ENCODE peak calls at places on chromosome 6, in eight cellular contexts. One of them, this sample, is unnamed.

GRCh38 chr6:145929037-145929633 is 35.0 kb downstream of the SHPRH start:
- DNase-seq in psoas muscle: no peak
- DNase-seq in IMR-90: peak; percentile 60
- DNase-seq in naive thymus-derived CD4-positive, alpha-beta T cell: peak; percentile 8
- DNase-seq in effector memory CD4-positive, alpha-beta T cell: no peak
- DNase-seq in pancreas: no peak
- DNase-seq in OCI-LY7: peak; percentile 63
- DNase-seq in iPS DF 6.9: peak; percentile 4
- DNase-seq in this sample: no peak

GRCh38 chr6:167974644-167975344 is 22.7 kb upstream of the KIF25 start:
- DNase-seq in psoas muscle: no peak
- DNase-seq in IMR-90: peak; percentile 32
- DNase-seq in naive thymus-derived CD4-positive, alpha-beta T cell: no peak
- DNase-seq in effector memory CD4-positive, alpha-beta T cell: no peak
- DNase-seq in pancreas: no peak
- DNase-seq in OCI-LY7: no peak
- DNase-seq in iPS DF 6.9: no peak
- DNase-seq in this sample: no peak

GRCh38 chr6:136822051-136822378 is 377 bp upstream of the PEX7 start:
- DNase-seq in psoas muscle: peak; percentile 27
- DNase-seq in IMR-90: peak; percentile 62
- DNase-seq in naive thymus-derived CD4-positive, alpha-beta T cell: no peak
- DNase-seq in effector memory CD4-positive, alpha-beta T cell: no peak
- DNase-seq in pancreas: no peak
- DNase-seq in OCI-LY7: peak; percentile 14
- DNase-seq in iPS DF 6.9: no peak
- DNase-seq in this sample: peak; percentile 40

GRCh38 chr6:152057832-152058498 is 250.5 kb downstream of the ESR1 start:
- DNase-seq in psoas muscle: no peak
- DNase-seq in IMR-90: no peak
- DNase-seq in naive thymus-derived CD4-positive, alpha-beta T cell: no peak
- DNase-seq in effector memory CD4-positive, alpha-beta T cell: no peak
- DNase-seq in pancreas: no peak
- DNase-seq in OCI-LY7: no peak
- DNase-seq in iPS DF 6.9: no peak
- DNase-seq in this sample: no peak

GRCh38 chr6:89525786-89526562 is 93.0 kb downstream of the ANKRD6 start:
- DNase-seq in psoas muscle: no peak
- DNase-seq in IMR-90: no peak
- DNase-seq in naive thymus-derived CD4-positive, alpha-beta T cell: no peak
- DNase-seq in effector memory CD4-positive, alpha-beta T cell: no peak
- DNase-seq in pancreas: no peak
- DNase-seq in OCI-LY7: no peak
- DNase-seq in iPS DF 6.9: no peak
- DNase-seq in this sample: no peak

GRCh38 chr6:156848533-156848932 is 71.4 kb downstream of the ARID1B start:
- DNase-seq in psoas muscle: peak; percentile 48
- DNase-seq in IMR-90: no peak
- DNase-seq in naive thymus-derived CD4-positive, alpha-beta T cell: no peak
- DNase-seq in effector memory CD4-positive, alpha-beta T cell: no peak
- DNase-seq in pancreas: no peak
- DNase-seq in OCI-LY7: no peak
- DNase-seq in iPS DF 6.9: no peak
- DNase-seq in this sample: no peak

GRCh38 chr6:44804016-44804415 is 416.5 kb downstream of the CDC5L start:
- DNase-seq in psoas muscle: no peak
- DNase-seq in IMR-90: no peak
- DNase-seq in naive thymus-derived CD4-positive, alpha-beta T cell: no peak
- DNase-seq in effector memory CD4-positive, alpha-beta T cell: no peak
- DNase-seq in pancreas: no peak
- DNase-seq in OCI-LY7: no peak
- DNase-seq in iPS DF 6.9: no peak
- DNase-seq in this sample: no peak

GRCh38 chr6:91786474-91787184 is 1199.8 kb upstream of the MAP3K7 start:
- DNase-seq in psoas muscle: no peak
- DNase-seq in IMR-90: no peak
- DNase-seq in naive thymus-derived CD4-positive, alpha-beta T cell: no peak
- DNase-seq in effector memory CD4-positive, alpha-beta T cell: no peak
- DNase-seq in pancreas: no peak
- DNase-seq in OCI-LY7: no peak
- DNase-seq in iPS DF 6.9: no peak
- DNase-seq in this sample: peak; percentile 12

GRCh38 chr6:5098501-5099270 is 13.5 kb downstream of the PPP1R3G start:
- DNase-seq in psoas muscle: no peak
- DNase-seq in IMR-90: no peak
- DNase-seq in naive thymus-derived CD4-positive, alpha-beta T cell: no peak
- DNase-seq in effector memory CD4-positive, alpha-beta T cell: no peak
- DNase-seq in pancreas: no peak
- DNase-seq in OCI-LY7: no peak
- DNase-seq in iPS DF 6.9: no peak
- DNase-seq in this sample: no peak

GRCh38 chr6:56538851-56539250 is 103.8 kb downstream of the DST start:
- DNase-seq in psoas muscle: no peak
- DNase-seq in IMR-90: no peak
- DNase-seq in naive thymus-derived CD4-positive, alpha-beta T cell: no peak
- DNase-seq in effector memory CD4-positive, alpha-beta T cell: no peak
- DNase-seq in pancreas: no peak
- DNase-seq in OCI-LY7: no peak
- DNase-seq in iPS DF 6.9: no peak
- DNase-seq in this sample: no peak

GRCh38 chr6:16752206-16752867 is 8.9 kb downstream of the ATXN1 start:
- DNase-seq in psoas muscle: no peak
- DNase-seq in IMR-90: peak; percentile 94
- DNase-seq in naive thymus-derived CD4-positive, alpha-beta T cell: no peak
- DNase-seq in effector memory CD4-positive, alpha-beta T cell: no peak
- DNase-seq in pancreas: no peak
- DNase-seq in OCI-LY7: no peak
- DNase-seq in iPS DF 6.9: no peak
- DNase-seq in this sample: no peak

GRCh38 chr6:104957301-104958177 is 632 bp downstream of the LIN28B start:
- DNase-seq in psoas muscle: no peak
- DNase-seq in IMR-90: no peak
- DNase-seq in naive thymus-derived CD4-positive, alpha-beta T cell: no peak
- DNase-seq in effector memory CD4-positive, alpha-beta T cell: no peak
- DNase-seq in pancreas: no peak
- DNase-seq in OCI-LY7: no peak
- DNase-seq in iPS DF 6.9: no peak
- DNase-seq in this sample: no peak

GRCh38 chr6:141548969-141549368 is 583.8 kb upstream of the GJE1 start:
- DNase-seq in psoas muscle: no peak
- DNase-seq in IMR-90: no peak
- DNase-seq in naive thymus-derived CD4-positive, alpha-beta T cell: no peak
- DNase-seq in effector memory CD4-positive, alpha-beta T cell: no peak
- DNase-seq in pancreas: no peak
- DNase-seq in OCI-LY7: no peak
- DNase-seq in iPS DF 6.9: no peak
- DNase-seq in this sample: no peak

GRCh38 chr6:16079354-16079753 is 49.5 kb upstream of the MYLIP start:
- DNase-seq in psoas muscle: no peak
- DNase-seq in IMR-90: no peak
- DNase-seq in naive thymus-derived CD4-positive, alpha-beta T cell: no peak
- DNase-seq in effector memory CD4-positive, alpha-beta T cell: no peak
- DNase-seq in pancreas: no peak
- DNase-seq in OCI-LY7: no peak
- DNase-seq in iPS DF 6.9: no peak
- DNase-seq in this sample: no peak

GRCh38 chr6:155419161-155419560 is 36.5 kb downstream of the NOX3 start:
- DNase-seq in psoas muscle: no peak
- DNase-seq in IMR-90: peak; percentile 35
- DNase-seq in naive thymus-derived CD4-positive, alpha-beta T cell: no peak
- DNase-seq in effector memory CD4-positive, alpha-beta T cell: no peak
- DNase-seq in pancreas: no peak
- DNase-seq in OCI-LY7: no peak
- DNase-seq in iPS DF 6.9: no peak
- DNase-seq in this sample: no peak

GRCh38 chr6:15431762-15432495 is 186.1 kb downstream of the JARID2 start:
- DNase-seq in psoas muscle: peak; percentile 45
- DNase-seq in IMR-90: peak; percentile 59
- DNase-seq in naive thymus-derived CD4-positive, alpha-beta T cell: no peak
- DNase-seq in effector memory CD4-positive, alpha-beta T cell: no peak
- DNase-seq in pancreas: no peak
- DNase-seq in OCI-LY7: no peak
- DNase-seq in iPS DF 6.9: no peak
- DNase-seq in this sample: no peak

GRCh38 chr6:143592335-143592734 is 80.8 kb upstream of the FUCA2 start:
- DNase-seq in psoas muscle: no peak
- DNase-seq in IMR-90: no peak
- DNase-seq in naive thymus-derived CD4-positive, alpha-beta T cell: no peak
- DNase-seq in effector memory CD4-positive, alpha-beta T cell: no peak
- DNase-seq in pancreas: no peak
- DNase-seq in OCI-LY7: no peak
- DNase-seq in iPS DF 6.9: peak; percentile 27
- DNase-seq in this sample: peak; percentile 63

GRCh38 chr6:150857062-150857905 is 8.2 kb upstream of the MTHFD1L start:
- DNase-seq in psoas muscle: no peak
- DNase-seq in IMR-90: peak; percentile 100
- DNase-seq in naive thymus-derived CD4-positive, alpha-beta T cell: no peak
- DNase-seq in effector memory CD4-positive, alpha-beta T cell: no peak
- DNase-seq in pancreas: no peak
- DNase-seq in OCI-LY7: no peak
- DNase-seq in iPS DF 6.9: no peak
- DNase-seq in this sample: no peak

GRCh38 chr6:164108869-164109769 is 694.6 kb downstream of the QKI start:
- DNase-seq in psoas muscle: peak; percentile 92
- DNase-seq in IMR-90: no peak
- DNase-seq in naive thymus-derived CD4-positive, alpha-beta T cell: no peak
- DNase-seq in effector memory CD4-positive, alpha-beta T cell: no peak
- DNase-seq in pancreas: peak; percentile 29
- DNase-seq in OCI-LY7: no peak
- DNase-seq in iPS DF 6.9: no peak
- DNase-seq in this sample: no peak

GRCh38 chr6:33732385-33732784 is 14.3 kb downstream of the IP6K3 start:
- DNase-seq in psoas muscle: no peak
- DNase-seq in IMR-90: no peak
- DNase-seq in naive thymus-derived CD4-positive, alpha-beta T cell: no peak
- DNase-seq in effector memory CD4-positive, alpha-beta T cell: no peak
- DNase-seq in pancreas: no peak
- DNase-seq in OCI-LY7: no peak
- DNase-seq in iPS DF 6.9: no peak
- DNase-seq in this sample: no peak

GRCh38 chr6:33731751-33732282 is 14.9 kb downstream of the IP6K3 start:
- DNase-seq in psoas muscle: peak; percentile 78
- DNase-seq in IMR-90: no peak
- DNase-seq in naive thymus-derived CD4-positive, alpha-beta T cell: no peak
- DNase-seq in effector memory CD4-positive, alpha-beta T cell: no peak
- DNase-seq in pancreas: no peak
- DNase-seq in OCI-LY7: no peak
- DNase-seq in iPS DF 6.9: no peak
- DNase-seq in this sample: no peak

GRCh38 chr6:33729059-33729458 is 17.6 kb upstream of the UQCC2 start:
- DNase-seq in psoas muscle: no peak
- DNase-seq in IMR-90: no peak
- DNase-seq in naive thymus-derived CD4-positive, alpha-beta T cell: no peak
- DNase-seq in effector memory CD4-positive, alpha-beta T cell: no peak
- DNase-seq in pancreas: no peak
- DNase-seq in OCI-LY7: no peak
- DNase-seq in iPS DF 6.9: no peak
- DNase-seq in this sample: no peak

GRCh38 chr6:33731035-33731434 is 15.7 kb downstream of the IP6K3 start:
- DNase-seq in psoas muscle: no peak
- DNase-seq in IMR-90: no peak
- DNase-seq in naive thymus-derived CD4-positive, alpha-beta T cell: no peak
- DNase-seq in effector memory CD4-positive, alpha-beta T cell: no peak
- DNase-seq in pancreas: no peak
- DNase-seq in OCI-LY7: no peak
- DNase-seq in iPS DF 6.9: no peak
- DNase-seq in this sample: no peak

DNA sequence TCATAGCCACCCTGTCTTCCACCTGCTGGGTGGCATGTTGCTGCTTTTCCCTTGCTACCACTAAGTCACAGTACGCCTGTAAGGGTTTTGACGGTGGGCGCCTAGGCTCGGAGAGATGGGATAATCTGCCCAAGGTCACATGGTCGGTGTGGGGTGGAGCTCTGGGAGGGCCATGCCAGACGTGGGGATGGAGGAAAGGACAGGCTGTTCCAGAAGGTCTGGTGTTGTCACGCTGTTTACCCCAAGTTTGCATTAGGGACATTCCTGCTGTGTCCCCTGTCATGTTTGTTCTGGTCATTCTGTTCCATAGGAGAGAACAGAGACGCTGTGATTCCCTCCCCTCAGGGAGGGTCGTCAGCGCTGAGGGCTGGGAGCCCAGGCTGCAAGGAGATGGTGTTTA is 16.1 kb downstream of the IP6K3 start:
- DNase-seq in psoas muscle: no peak
- DNase-seq in IMR-90: no peak
- DNase-seq in naive thymus-derived CD4-positive, alpha-beta T cell: no peak
- DNase-seq in effector memory CD4-positive, alpha-beta T cell: no peak
- DNase-seq in pancreas: no peak
- DNase-seq in OCI-LY7: no peak
- DNase-seq in iPS DF 6.9: no peak
- DNase-seq in this sample: no peak
- H3K4me1 ChIP-seq in psoas muscle: peaks cover 82% of the 10 kb centered on the region
- H3K4me1 ChIP-seq in IMR-90: no peaks in the 10 kb centered on the region
- H3K4me1 ChIP-seq in naive thymus-derived CD4-positive, alpha-beta T cell: no peaks in the 10 kb centered on the region
- H3K4me1 ChIP-seq in effector memory CD4-positive, alpha-beta T cell: no peaks in the 10 kb centered on the region
- H3K4me1 ChIP-seq in pancreas: peaks cover 33% of the 10 kb centered on the region
- H3K4me1 ChIP-seq in OCI-LY7: no peaks in the 10 kb centered on the region
- H3K4me1 ChIP-seq in iPS DF 6.9: no peaks in the 10 kb centered on the region
- H3K4me1 ChIP-seq in this sample: no peaks in the 10 kb centered on the region

GRCh38 chr6:52411911-52412310 is 8.2 kb upstream of the EFHC1 start:
- DNase-seq in psoas muscle: no peak
- DNase-seq in IMR-90: no peak
- DNase-seq in naive thymus-derived CD4-positive, alpha-beta T cell: no peak
- DNase-seq in effector memory CD4-positive, alpha-beta T cell: no peak
- DNase-seq in pancreas: no peak
- DNase-seq in OCI-LY7: no peak
- DNase-seq in iPS DF 6.9: no peak
- DNase-seq in this sample: no peak
- H3K4me1 ChIP-seq in psoas muscle: no peaks in the 10 kb centered on the region
- H3K4me1 ChIP-seq in IMR-90: peaks cover 11% of the 10 kb centered on the region
- H3K4me1 ChIP-seq in naive thymus-derived CD4-positive, alpha-beta T cell: no peaks in the 10 kb centered on the region
- H3K4me1 ChIP-seq in effector memory CD4-positive, alpha-beta T cell: no peaks in the 10 kb centered on the region
- H3K4me1 ChIP-seq in pancreas: no peaks in the 10 kb centered on the region
- H3K4me1 ChIP-seq in OCI-LY7: peaks cover 17% of the 10 kb centered on the region
- H3K4me1 ChIP-seq in iPS DF 6.9: no peaks in the 10 kb centered on the region
- H3K4me1 ChIP-seq in this sample: no peaks in the 10 kb centered on the region

DNA sequence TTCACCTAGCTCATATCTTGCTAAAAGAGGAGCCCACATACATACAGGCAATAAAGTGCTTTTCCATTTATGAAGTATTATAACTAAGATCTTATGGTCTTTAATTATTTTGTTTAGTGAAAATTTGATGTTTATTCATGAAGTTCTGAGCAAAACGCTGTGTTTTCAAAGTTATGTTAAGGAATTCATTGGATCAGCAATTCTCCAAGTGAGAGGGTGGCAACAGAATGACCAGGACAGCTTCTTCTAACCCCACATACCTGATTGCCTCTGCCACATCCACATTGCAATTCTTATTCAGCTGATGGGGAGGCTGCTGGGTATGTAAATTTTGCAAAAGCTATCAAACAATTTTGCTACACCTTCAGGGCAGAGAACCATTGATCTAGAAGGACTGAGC is 116.8 kb downstream of the OGFRL1 start:
- DNase-seq in psoas muscle: no peak
- DNase-seq in IMR-90: no peak
- DNase-seq in naive thymus-derived CD4-positive, alpha-beta T cell: no peak
- DNase-seq in effector memory CD4-positive, alpha-beta T cell: no peak
- DNase-seq in pancreas: no peak
- DNase-seq in OCI-LY7: no peak
- DNase-seq in iPS DF 6.9: no peak
- DNase-seq in this sample: no peak
- H3K4me1 ChIP-seq in psoas muscle: peaks cover 66% of the 10 kb centered on the region
- H3K4me1 ChIP-seq in IMR-90: peaks cover 16% of the 10 kb centered on the region
- H3K4me1 ChIP-seq in naive thymus-derived CD4-positive, alpha-beta T cell: no peaks in the 10 kb centered on the region
- H3K4me1 ChIP-seq in effector memory CD4-positive, alpha-beta T cell: no peaks in the 10 kb centered on the region
- H3K4me1 ChIP-seq in pancreas: peaks cover 5% of the 10 kb centered on the region
- H3K4me1 ChIP-seq in OCI-LY7: peaks cover 19% of the 10 kb centered on the region
- H3K4me1 ChIP-seq in iPS DF 6.9: peaks cover 3% of the 10 kb centered on the region
- H3K4me1 ChIP-seq in this sample: no peaks in the 10 kb centered on the region

GRCh38 chr6:125804264-125804663 is 13.5 kb downstream of the NCOA7 start:
- DNase-seq in psoas muscle: no peak
- DNase-seq in IMR-90: no peak
- DNase-seq in naive thymus-derived CD4-positive, alpha-beta T cell: no peak
- DNase-seq in effector memory CD4-positive, alpha-beta T cell: no peak
- DNase-seq in pancreas: no peak
- DNase-seq in OCI-LY7: no peak
- DNase-seq in iPS DF 6.9: no peak
- DNase-seq in this sample: no peak
- H3K4me1 ChIP-seq in psoas muscle: peaks cover 5% of the 10 kb centered on the region
- H3K4me1 ChIP-seq in IMR-90: peaks cover 9% of the 10 kb centered on the region
- H3K4me1 ChIP-seq in naive thymus-derived CD4-positive, alpha-beta T cell: peaks cover 7% of the 10 kb centered on the region
- H3K4me1 ChIP-seq in effector memory CD4-positive, alpha-beta T cell: peaks cover 8% of the 10 kb centered on the region
- H3K4me1 ChIP-seq in pancreas: peaks cover 8% of the 10 kb centered on the region
- H3K4me1 ChIP-seq in OCI-LY7: peaks cover 99% of the 10 kb centered on the region
- H3K4me1 ChIP-seq in iPS DF 6.9: no peaks in the 10 kb centered on the region
- H3K4me1 ChIP-seq in this sample: peaks cover 10% of the 10 kb centered on the region